ENCODE peak calls at places on chromosomes 7 and 10, in nine cellular contexts. T is A549, L is Panc1, H is HCT116, Y is SK-N-SH, B is HepG2, Q is GM23338, J is GM12878, E is K562. F is an unnamed sample.

GRCh38 chr10:80619036-80619435 is 81.3 kb downstream of the SH2D4B start:
- DNase-seq in H (no peak), E (no peak), Y (no peak), T (no peak), L (no peak), B (no peak), Q (no peak), J (no peak), F (no peak)

GRCh38 chr10:130160775-130161174 is 24.6 kb downstream of the GLRX3 start:
- DNase-seq in L (no peak), T (no peak), Q (peak), J (no peak), E (no peak), H (no peak), B (no peak), Y (no peak), F (no peak)

GRCh38 chr7:67620216-67620933 is 623.7 kb downstream of the TYW1 start:
- DNase-seq in L (no peak), Y (no peak), B (no peak), Q (no peak), T (no peak), H (no peak), E (no peak), J (no peak), F (no peak)

GRCh38 chr7:108407674-108408073 is 48.6 kb downstream of the NRCAM start:
- DNase-seq in E (no peak), B (no peak), H (no peak), J (no peak), L (no peak), Y (no peak), Q (no peak), T (no peak), F (no peak)

GRCh38 chr7:152145853-152146466 is 120.5 kb downstream of the GALNT11 start:
- DNase-seq in B (peak), H (peak), T (peak), Q (peak), J (no peak), L (peak), E (no peak), Y (peak), F (no peak)

GRCh38 chr10:132099701-132100481 is 34.1 kb downstream of the JAKMIP3 start:
- DNase-seq in J (no peak), T (no peak), B (no peak), Q (no peak), Y (no peak), H (no peak), L (no peak), E (no peak), F (no peak)

GRCh38 chr10:75347211-75347610 is 54.4 kb downstream of the ZNF503 start:
- DNase-seq in Y (no peak), J (no peak), T (no peak), B (no peak), L (no peak), Q (no peak), H (no peak), E (no peak), F (no peak)

GRCh38 chr10:119298788-119299187 is 91.4 kb downstream of the GRK5 start:
- DNase-seq in Q (no peak), T (no peak), H (no peak), E (no peak), Y (no peak), B (no peak), J (no peak), L (no peak), F (no peak)

GRCh38 chr10:130816116-130816901 is 495.2 kb downstream of the TCERG1L start:
- DNase-seq in J (no peak), L (no peak), Q (no peak), B (no peak), E (no peak), T (no peak), H (no peak), Y (no peak), F (no peak)

GRCh38 chr7:64888901-64889685 is 14.0 kb upstream of the ZNF273 start:
- DNase-seq in E (no peak), H (no peak), B (no peak), T (no peak), L (no peak), J (no peak), Y (peak), Q (peak), F (peak)

GRCh38 chr7:27992092-27992491 is 188.5 kb downstream of the JAZF1 start:
- DNase-seq in H (no peak), Y (no peak), Q (no peak), B (no peak), L (no peak), T (no peak), J (no peak), E (no peak), F (no peak)

DNA sequence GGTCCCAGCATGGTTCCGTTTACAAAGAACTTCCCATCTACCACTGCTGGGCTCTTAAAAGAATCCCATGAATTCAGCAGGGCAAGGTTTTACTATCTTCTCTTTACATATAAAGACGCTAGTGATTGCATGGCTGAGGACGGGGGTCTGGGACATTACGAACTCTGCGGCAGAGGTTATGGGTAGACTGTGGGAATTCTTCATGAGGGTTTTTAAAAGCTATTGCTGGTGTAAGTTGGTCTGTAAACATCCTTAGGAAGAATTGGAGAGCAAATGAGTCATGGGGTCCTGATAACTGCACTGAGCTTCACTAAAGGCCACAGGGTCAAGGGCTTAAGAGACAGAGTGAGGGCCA is 53.1 kb upstream of the TMEM72 start:
- DNase-seq in J (no peak), T (no peak), Q (no peak), H (no peak), B (no peak), Y (no peak), E (no peak), L (no peak), F (no peak)
- TF ChIP-seq REST in J (no peak), T (no peak), Q (no peak), H (no peak), B (no peak), Y (no peak), E (no peak), L (no peak), F (no peak)

GRCh38 chr10:44965651-44966097 is 6.1 kb downstream of the RASSF4 start:
- DNase-seq in B (no peak), H (no peak), E (no peak), J (no peak), L (no peak), Q (no peak), T (no peak), Y (no peak), F (no peak)

GRCh38 chr10:44965104-44965503 is 5.5 kb downstream of the RASSF4 start:
- DNase-seq in H (no peak), L (no peak), E (no peak), Q (no peak), J (no peak), B (no peak), Y (no peak), T (no peak), F (no peak)

GRCh38 chr10:44967596-44967995 is 8.0 kb downstream of the RASSF4 start:
- DNase-seq in J (no peak), B (no peak), T (no peak), H (no peak), E (no peak), Q (no peak), L (no peak), Y (no peak), F (peak)

GRCh38 chr10:44966816-44967509 is 7.4 kb downstream of the RASSF4 start:
- DNase-seq in Q (no peak), B (no peak), L (no peak), Y (no peak), H (no peak), J (no peak), E (no peak), T (no peak), F (no peak)

GRCh38 chr10:44966129-44966815 is 6.7 kb downstream of the RASSF4 start:
- DNase-seq in T (no peak), J (no peak), B (peak), Q (no peak), Y (no peak), E (no peak), H (no peak), L (no peak), F (no peak)
- H3K27ac ChIP-seq in T (no peak), J (peak), B (peak), Q (no peak), Y (no peak), E (no peak), H (no peak), L (peak), F (peak)

DNA sequence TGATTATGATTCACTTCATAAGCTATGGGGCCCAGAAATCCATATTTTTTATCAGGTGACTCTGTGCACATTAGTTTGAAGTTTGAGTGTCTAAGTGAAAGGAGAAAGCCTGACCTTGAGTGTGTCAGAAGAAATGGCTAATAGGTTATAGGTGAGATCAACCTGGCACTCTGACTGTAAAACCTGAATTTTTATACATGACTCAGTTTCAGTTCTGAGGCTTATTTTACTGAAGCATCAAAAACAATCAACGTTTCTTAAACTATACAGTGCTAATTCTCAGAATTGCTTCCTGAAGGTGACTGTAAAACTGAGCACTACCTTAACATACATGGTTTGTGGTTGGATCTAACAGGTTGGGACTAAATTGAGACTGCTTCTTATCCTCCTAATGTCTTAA is 159.4 kb upstream of the AHR start:
- DNase-seq in T (no peak), H (no peak), E (no peak), B (no peak), J (no peak), Y (no peak), L (no peak), Q (no peak), F (no peak)
- TF ChIP-seq REST in T (no peak), H (no peak), E (no peak), B (no peak), J (no peak), Y (no peak), L (no peak), Q (no peak), F (no peak)

DNA sequence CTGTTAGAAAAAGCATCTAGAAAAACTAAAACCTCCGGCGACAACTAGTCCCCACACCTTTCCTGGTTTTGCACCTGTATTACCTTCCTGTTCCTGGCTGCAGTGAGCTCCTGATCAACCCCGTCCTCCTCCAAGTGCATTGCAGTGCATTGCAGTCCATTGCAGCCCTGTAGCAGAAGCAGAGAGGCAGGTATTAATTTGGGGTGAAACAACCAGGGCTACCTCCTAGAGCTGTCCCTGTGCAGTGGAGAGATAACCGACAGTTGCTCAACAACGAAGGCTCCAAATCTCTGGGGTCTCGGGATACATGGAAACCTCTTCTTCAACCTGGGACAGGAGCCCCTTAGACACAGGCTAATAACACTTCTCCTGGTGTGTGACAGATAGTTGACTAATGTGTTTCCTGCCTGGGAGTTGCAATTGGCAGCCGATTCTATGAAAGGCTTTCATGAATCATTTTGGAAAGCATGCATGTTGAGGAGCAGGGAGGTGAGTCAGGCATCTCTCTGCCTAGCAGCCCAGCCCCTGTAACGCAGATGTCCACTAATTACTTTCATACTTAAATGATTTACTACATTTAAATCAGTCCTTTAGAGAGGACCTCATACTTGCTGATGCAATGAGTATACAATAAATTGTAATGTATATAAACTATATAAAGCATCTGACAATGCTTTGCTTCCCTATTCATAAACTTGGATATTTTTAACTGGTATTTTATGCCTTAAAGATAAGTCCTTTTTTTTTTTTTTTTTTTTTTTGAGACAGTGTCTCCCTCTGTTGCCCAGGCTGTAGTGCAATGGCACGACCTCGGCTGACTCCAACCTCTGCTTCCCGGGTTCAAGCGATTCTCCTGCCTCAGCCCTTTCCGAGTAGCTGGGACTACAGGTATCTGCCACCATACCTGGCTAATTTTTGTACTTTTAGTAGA is 59.0 kb downstream of the PRR15 start:
- DNase-seq in L (peak), Q (no peak), T (peak), B (no peak), H (peak), J (no peak), E (no peak), Y (peak), F (no peak)
- H3K27ac ChIP-seq in L (no peak), Q (no peak), T (peak), B (no peak), H (no peak), J (no peak), E (no peak), Y (peak), F (no peak)

DNA sequence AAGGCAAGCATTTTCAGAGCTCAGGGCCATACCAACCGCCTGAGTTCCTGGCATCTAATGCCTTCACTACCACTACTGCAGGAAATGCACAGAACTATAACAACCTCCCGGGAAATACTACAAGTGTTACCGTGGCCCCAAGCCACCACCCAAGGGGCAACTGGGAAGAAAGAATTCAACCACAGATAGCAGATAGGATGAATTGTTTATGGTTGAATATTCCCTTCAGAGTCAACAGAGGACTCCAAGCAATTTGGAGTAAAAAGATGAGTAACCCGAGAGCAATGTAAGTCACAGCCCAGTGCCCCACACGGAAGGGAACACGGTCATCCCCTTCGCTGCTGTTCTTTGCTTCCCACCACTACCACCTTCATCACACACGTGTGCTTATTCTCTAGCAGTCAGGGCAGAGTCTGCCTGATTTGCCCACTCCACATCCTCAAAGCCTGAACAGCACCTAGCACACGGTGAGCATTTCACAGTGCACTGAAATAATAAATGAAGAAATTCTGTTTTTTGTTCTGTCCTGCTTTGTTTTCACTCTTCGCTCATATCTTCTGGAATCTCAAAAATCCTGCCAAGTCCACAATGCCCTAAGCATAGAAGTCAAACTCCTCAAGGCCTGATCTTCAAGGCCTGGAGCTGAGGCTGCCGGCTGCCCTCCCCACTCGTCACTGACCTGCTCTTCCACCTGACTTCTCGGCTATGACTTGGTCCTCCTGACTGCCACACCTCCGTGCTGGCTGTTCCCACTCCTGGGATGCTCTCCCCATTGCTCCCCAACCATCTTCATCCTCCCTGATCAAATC is 221.1 kb downstream of the KCNMA1 start:
- DNase-seq in Q (no peak), L (peak), B (no peak), E (no peak), Y (no peak), J (no peak), H (no peak), T (peak), F (no peak)
- TF ChIP-seq REST in Q (no peak), L (no peak), B (no peak), E (no peak), Y (peak), J (no peak), H (no peak), T (no peak), F (no peak)

DNA sequence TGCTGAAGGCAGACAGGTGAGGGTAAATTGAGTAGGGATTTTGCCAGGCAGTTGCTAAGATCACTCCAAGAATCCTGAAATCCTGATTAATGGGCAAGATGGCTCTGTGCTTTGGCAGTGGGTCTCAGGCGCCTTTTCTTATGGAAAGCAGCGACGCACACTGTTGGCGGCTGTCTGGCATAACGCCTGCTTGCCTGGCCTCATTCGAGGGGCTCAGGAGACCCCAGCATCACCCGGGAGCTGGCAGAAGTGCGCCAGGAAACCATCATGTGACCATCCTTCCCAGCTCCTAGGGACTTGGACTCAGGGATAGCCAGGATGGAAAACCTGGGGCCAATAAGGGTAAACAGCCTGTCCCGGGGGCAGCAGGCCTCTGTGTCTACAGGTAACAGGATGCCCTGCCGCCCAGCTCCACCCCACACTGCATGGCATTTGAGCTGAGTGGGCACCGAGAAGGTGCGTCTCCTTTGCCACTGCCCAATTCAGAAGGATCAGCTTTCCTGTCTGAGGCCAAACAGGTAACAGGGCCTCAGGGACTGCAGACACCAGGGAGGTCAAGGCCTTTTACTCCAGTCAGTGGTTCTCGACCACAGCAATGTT is 98.6 kb downstream of the FAM53B start:
- DNase-seq in J (no peak), E (no peak), Q (no peak), H (no peak), B (no peak), L (no peak), T (no peak), Y (no peak), F (no peak)
- H3K27ac ChIP-seq in J (no peak), E (no peak), Q (no peak), H (no peak), B (no peak), L (no peak), T (no peak), Y (no peak), F (no peak)

GRCh38 chr10:31133251-31133627 is 101.6 kb upstream of the ZNF438 start:
- DNase-seq in B (no peak), Q (no peak), T (no peak), E (no peak), H (no peak), L (no peak), Y (no peak), J (no peak), F (no peak)

GRCh38 chr10:31133628-31134302 is 102.1 kb upstream of the ZNF438 start:
- DNase-seq in Q (peak), L (no peak), J (peak), H (no peak), E (peak), T (no peak), B (no peak), Y (peak), F (peak)

GRCh38 chr10:31136386-31136785 is 104.7 kb upstream of the ZNF438 start:
- DNase-seq in H (no peak), B (no peak), E (no peak), Y (no peak), L (no peak), J (no peak), T (no peak), Q (no peak), F (no peak)

GRCh38 chr10:31132681-31133239 is 101.1 kb upstream of the ZNF438 start:
- DNase-seq in B (no peak), L (no peak), Q (peak), H (no peak), E (no peak), Y (no peak), J (no peak), T (no peak), F (no peak)

GRCh38 chr10:31134303-31134928 is 102.8 kb upstream of the ZNF438 start:
- DNase-seq in Y (no peak), Q (peak), J (peak), H (no peak), B (peak), E (no peak), L (no peak), T (no peak), F (no peak)
- TF ChIP-seq REST in Y (no peak), Q (no peak), J (no peak), H (no peak), B (no peak), E (no peak), L (no peak), T (no peak), F (no peak)

GRCh38 chr7:68866136-68866535 is 732.1 kb upstream of the AUTS2 start:
- DNase-seq in Y (no peak), T (no peak), J (no peak), Q (no peak), B (no peak), E (no peak), L (no peak), H (no peak), F (no peak)
- H3K27ac ChIP-seq in Y (no peak), T (no peak), J (no peak), Q (no peak), B (no peak), E (no peak), L (no peak), H (no peak), F (no peak)